ENCODE peak calls at places on chromosomes 16 and 17, in six cellular contexts. J, N, K, W, D and A are unnamed samples.
A peak's percentile ranks its signal among the peaks of the same experiment; 100 is the strongest.

GRCh38 chr16:74902161-74902560 is 82.8 kb downstream of the WDR59 start:
- DNase-seq in J (no peak), N (no peak), K (no peak), W (no peak), D (no peak), A (peak; percentile 17)

GRCh38 chr17:58710948-58711552 is 18.6 kb downstream of the RAD51C start:
- DNase-seq in J (peak; percentile 73), N (peak; percentile 28), K (peak; percentile 48), W (no peak), D (peak; percentile 52), A (peak; percentile 41)

GRCh38 chr17:74860999-74861553 is 1.4 kb upstream of the GRIN2C start:
- DNase-seq in J (no peak), N (no peak), K (no peak), W (no peak), D (no peak), A (no peak)

GRCh38 chr16:58970775-58971174 is 236.7 kb upstream of the GOT2 start:
- DNase-seq in J (no peak), N (no peak), K (no peak), W (no peak), D (no peak), A (no peak)

GRCh38 chr16:23518435-23518891 is 8.2 kb upstream of the GGA2 start:
- DNase-seq in J (no peak), N (no peak), K (no peak), W (no peak), D (no peak), A (peak; percentile 66)

GRCh38 chr17:62855136-62855535 is 47.0 kb upstream of the MARCHF10 start:
- DNase-seq in J (no peak), N (no peak), K (no peak), W (no peak), D (peak; percentile 4), A (no peak)

GRCh38 chr16:48542020-48542473 is 67.9 kb downstream of the N4BP1 start:
- DNase-seq in J (peak; percentile 60), N (no peak), K (peak; percentile 95), W (peak; percentile 42), D (no peak), A (no peak)

GRCh38 chr16:87443031-87443430 is 49.8 kb downstream of the ZCCHC14 start:
- DNase-seq in J (no peak), N (no peak), K (no peak), W (no peak), D (no peak), A (no peak)

GRCh38 chr17:18951941-18952842 is at the start of gene SLC5A10:
- DNase-seq in J (peak; percentile 43), N (no peak), K (peak; percentile 92), W (no peak), D (no peak), A (no peak)

GRCh38 chr17:69857412-69857835 is 217.6 kb upstream of the KCNJ16 start:
- DNase-seq in J (no peak), N (no peak), K (peak; percentile 37), W (no peak), D (no peak), A (no peak)

GRCh38 chr17:71436479-71436878 is 684.3 kb upstream of the SOX9 start:
- DNase-seq in J (no peak), N (no peak), K (no peak), W (no peak), D (no peak), A (no peak)

GRCh38 chr16:86984975-86985655 is 332.1 kb downstream of the C16orf95 start:
- DNase-seq in J (no peak), N (no peak), K (peak; percentile 83), W (no peak), D (no peak), A (no peak)

GRCh38 chr17:81396278-81396721 is 1.0 kb downstream of the BAHCC1 start:
- DNase-seq in J (peak; percentile 67), N (no peak), K (peak; percentile 85), W (no peak), D (no peak), A (no peak)

GRCh38 chr17:39781028-39781800 is 43.5 kb downstream of the GRB7 start:
- DNase-seq in J (no peak), N (no peak), K (no peak), W (no peak), D (no peak), A (no peak)
- H3K4me3 ChIP-seq in J (no peak overlapping the region), N (no peak overlapping the region), K (no peak overlapping the region), W (no peak overlapping the region), D (no peak overlapping the region), A (no peak overlapping the region)

GRCh38 chr17:78381601-78382168 is 3.2 kb downstream of the PGS1 start:
- DNase-seq in J (peak; percentile 52), N (no peak), K (peak; percentile 47), W (no peak), D (no peak), A (peak; percentile 42)
- TF ChIP-seq CTCF in J (no peak), N (no peak), K (no peak), W (no peak), D (no peak), A (no peak)

DNA sequence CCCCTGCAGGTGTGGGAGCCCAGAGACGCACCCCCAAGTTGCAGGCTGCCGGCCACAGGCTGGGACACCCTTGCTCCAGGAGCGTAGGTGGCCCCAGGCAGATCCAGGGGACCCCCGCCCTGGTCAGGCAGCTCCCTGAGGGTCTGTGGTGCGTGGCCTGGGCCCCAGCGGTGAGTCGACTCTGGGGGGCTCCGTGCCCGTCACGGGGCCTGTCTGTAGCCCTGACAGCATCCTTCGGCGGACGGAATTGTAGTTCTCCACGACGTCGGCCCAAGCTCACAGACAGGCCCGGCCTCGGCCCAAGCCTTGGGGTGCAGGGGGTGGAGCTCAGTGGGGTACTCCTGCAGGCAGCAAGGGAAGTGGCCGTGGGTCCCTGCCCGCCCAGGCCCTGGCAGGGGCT is 82.9 kb downstream of the LMF1 start:
- DNase-seq in J (no peak), N (no peak), K (no peak), W (no peak), D (no peak), A (no peak)
- H3K4me3 ChIP-seq in J (no peak overlapping the region), N (no peak overlapping the region), K (no peak overlapping the region), W (no peak overlapping the region), D (no peak overlapping the region), A (no peak overlapping the region)

GRCh38 chr17:82914375-82914774 is 74.6 kb upstream of the ZNF750 start:
- DNase-seq in J (no peak), N (no peak), K (peak; percentile 98), W (no peak), D (no peak), A (no peak)

GRCh38 chr17:82912571-82913089 is 72.8 kb upstream of the ZNF750 start:
- DNase-seq in J (no peak), N (no peak), K (no peak), W (no peak), D (no peak), A (no peak)

GRCh38 chr17:82915697-82916027 is 75.8 kb upstream of the ZNF750 start:
- DNase-seq in J (no peak), N (no peak), K (no peak), W (no peak), D (no peak), A (no peak)

GRCh38 chr17:82913304-82914043 is 73.7 kb upstream of the ZNF750 start:
- DNase-seq in J (no peak), N (peak; percentile 68), K (peak; percentile 78), W (no peak), D (no peak), A (no peak)

GRCh38 chr17:82915010-82915696 is 75.3 kb upstream of the ZNF750 start:
- DNase-seq in J (no peak), N (no peak), K (no peak), W (no peak), D (no peak), A (no peak)
- TF ChIP-seq CTCF in J (peak; percentile 28), N (no peak), K (no peak), W (no peak), D (no peak), A (no peak)